ENCODE peak calls at places on chromosomes 2 and 18, in four cellular contexts. S is astrocyte, H is sigmoid colon, P is tibial nerve. B is an unnamed sample. For H3K4me1 and H3K27me3, the result is how much of the 10 kb centered on the place peaks cover.

GRCh38 chr2:10935953-10936942 is 24.5 kb downstream of the KCNF1 start:
- DNase-seq in P (no peak), S (peak), H (no peak), B (peak)

GRCh38 chr2:99442837-99443236 is 47.0 kb downstream of the REV1 start:
- DNase-seq in S (no peak), H (no peak), P (no peak), B (no peak)

GRCh38 chr2:61471905-61472805 is 1.3 kb upstream of the USP34 start:
- DNase-seq in P (no peak), S (peak), H (no peak), B (peak)

GRCh38 chr18:21599585-21600525 is 649 bp downstream of the ESCO1 start:
- DNase-seq in S (no peak), P (no peak), H (peak), B (peak)

GRCh38 chr18:47150824-47151366 is 595 bp upstream of the HDHD2 start:
- DNase-seq in H (no peak), P (no peak), S (no peak), B (no peak)

GRCh38 chr2:215314896-215315295 is 3.0 kb downstream of the ATIC start:
- DNase-seq in S (no peak), P (no peak), H (no peak), B (no peak)

GRCh38 chr2:10781746-10782145 is 30.8 kb downstream of the PDIA6 start:
- DNase-seq in S (no peak), P (no peak), H (no peak), B (no peak)

GRCh38 chr2:234708091-234708683 is 211.3 kb upstream of the ARL4C start:
- DNase-seq in P (no peak), S (no peak), H (peak), B (no peak)

GRCh38 chr2:204386668-204387067 is 158.6 kb upstream of the PARD3B start:
- DNase-seq in P (no peak), H (no peak), S (no peak), B (no peak)

GRCh38 chr2:224885836-224886547 is 156.3 kb downstream of the DOCK10 start:
- DNase-seq in P (no peak), H (no peak), S (peak), B (peak)

GRCh38 chr2:100902833-100903405 is 83.0 kb downstream of the NPAS2 start:
- DNase-seq in H (no peak), P (peak), S (peak), B (peak)

GRCh38 chr2:20455076-20455587 is 8.3 kb downstream of the RHOB start:
- DNase-seq in P (no peak), H (peak), S (no peak), B (no peak)

GRCh38 chr2:69086466-69086865 is 73.5 kb downstream of the ANTXR1 start:
- DNase-seq in H (no peak), S (peak), P (no peak), B (no peak)

GRCh38 chr2:96329416-96329815 is 4.3 kb downstream of the ITPRIPL1 start:
- DNase-seq in H (no peak), S (peak), P (no peak), B (peak)

GRCh38 chr2:17199741-17200140 is 318.5 kb downstream of the RAD51AP2 start:
- DNase-seq in P (no peak), H (no peak), S (peak), B (no peak)

GRCh38 chr2:33384562-33384961 is 91.9 kb upstream of the RASGRP3 start:
- DNase-seq in S (no peak), H (no peak), P (no peak), B (no peak)

GRCh38 chr2:188333751-188334524 is 42.3 kb downstream of the GULP1 start:
- DNase-seq in H (no peak), P (peak), S (peak), B (no peak)

GRCh38 chr2:215535726-215536125 is 99.9 kb upstream of the FN1 start:
- DNase-seq in H (no peak), P (no peak), S (peak), B (peak)

GRCh38 chr2:70069049-70069448 is 18.2 kb upstream of the PCBP1 start:
- DNase-seq in S (peak), P (no peak), H (peak), B (no peak)

GRCh38 chr2:96530474-96531357 is 5.8 kb upstream of the ARID5A start:
- DNase-seq in S (no peak), H (peak), P (no peak), B (no peak)

DNA sequence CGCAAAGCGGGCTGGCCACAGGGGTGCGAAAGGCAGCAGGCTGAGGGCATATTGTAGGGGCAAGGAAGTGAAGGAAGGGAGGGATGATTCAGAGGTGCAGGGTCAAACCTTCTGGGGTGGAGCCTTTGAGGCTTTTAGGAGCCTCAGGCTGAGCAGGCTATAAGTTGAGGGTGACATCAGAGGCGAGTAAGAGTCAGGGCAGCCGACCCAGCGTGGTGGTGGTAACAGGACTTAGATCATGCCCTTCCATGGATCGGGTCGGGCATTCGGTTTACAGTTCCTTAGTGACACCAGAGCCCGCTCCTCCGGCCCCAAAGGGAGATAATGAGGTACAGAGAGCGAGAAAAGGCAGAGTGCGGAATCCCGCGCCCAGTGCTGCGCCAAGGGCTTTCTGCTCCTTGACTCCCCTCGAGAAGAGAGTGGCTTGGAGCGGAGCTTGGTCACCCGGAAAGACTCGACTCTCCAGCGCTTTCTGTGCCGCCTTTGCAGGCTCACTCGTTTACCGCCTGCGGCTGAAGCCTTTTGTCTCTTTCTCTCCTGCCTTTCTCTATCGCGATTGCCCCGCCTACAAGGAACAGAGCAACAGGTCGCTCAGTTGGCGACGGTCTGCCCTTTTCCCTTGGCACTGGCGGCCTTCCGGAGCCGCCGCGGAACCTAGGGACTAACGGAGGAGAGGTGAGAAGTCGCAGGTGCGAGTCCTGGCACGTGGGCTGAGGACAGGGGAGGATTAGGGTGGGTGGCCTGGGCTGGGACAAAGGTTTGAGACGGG is 719 bp downstream of the LBX2 start:
- DNase-seq in P (no peak), H (no peak), S (no peak), B (peak)
- H3K4me3 ChIP-seq in P (peak), H (no peak), S (peak), B (peak)

DNA sequence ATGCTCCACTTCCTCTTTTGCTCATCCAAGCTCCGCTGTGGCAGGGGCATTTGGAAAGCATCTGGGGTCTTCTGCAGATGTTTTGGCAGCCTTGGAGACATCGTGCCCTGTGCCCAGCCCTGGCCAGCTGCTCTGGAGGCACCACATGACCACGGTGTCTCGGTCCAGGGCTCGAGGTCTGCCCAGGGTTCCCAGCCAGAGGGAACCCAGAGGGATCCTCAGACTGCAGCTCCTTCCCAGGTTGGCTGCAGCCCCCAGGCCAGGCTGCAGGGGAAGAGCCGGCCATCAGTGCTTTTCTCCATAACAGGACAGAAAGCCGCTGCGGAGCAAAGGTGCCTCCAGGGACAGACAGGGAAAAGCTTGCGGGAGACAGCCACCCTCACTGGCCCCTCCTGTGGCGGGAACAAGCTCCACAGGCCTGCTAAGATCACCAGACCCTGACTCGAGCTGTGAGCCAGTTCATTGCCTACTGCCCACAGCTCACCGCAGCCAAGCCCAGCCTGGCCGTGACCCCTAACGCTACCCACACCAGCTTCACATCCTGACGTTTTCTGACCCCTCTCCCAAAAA is 74.7 kb downstream of the SMAD7 start:
- DNase-seq in H (peak), P (no peak), S (no peak), B (no peak)
- H3K4me1 ChIP-seq in H (under half), P (under half), S (under half), B (under half)

DNA sequence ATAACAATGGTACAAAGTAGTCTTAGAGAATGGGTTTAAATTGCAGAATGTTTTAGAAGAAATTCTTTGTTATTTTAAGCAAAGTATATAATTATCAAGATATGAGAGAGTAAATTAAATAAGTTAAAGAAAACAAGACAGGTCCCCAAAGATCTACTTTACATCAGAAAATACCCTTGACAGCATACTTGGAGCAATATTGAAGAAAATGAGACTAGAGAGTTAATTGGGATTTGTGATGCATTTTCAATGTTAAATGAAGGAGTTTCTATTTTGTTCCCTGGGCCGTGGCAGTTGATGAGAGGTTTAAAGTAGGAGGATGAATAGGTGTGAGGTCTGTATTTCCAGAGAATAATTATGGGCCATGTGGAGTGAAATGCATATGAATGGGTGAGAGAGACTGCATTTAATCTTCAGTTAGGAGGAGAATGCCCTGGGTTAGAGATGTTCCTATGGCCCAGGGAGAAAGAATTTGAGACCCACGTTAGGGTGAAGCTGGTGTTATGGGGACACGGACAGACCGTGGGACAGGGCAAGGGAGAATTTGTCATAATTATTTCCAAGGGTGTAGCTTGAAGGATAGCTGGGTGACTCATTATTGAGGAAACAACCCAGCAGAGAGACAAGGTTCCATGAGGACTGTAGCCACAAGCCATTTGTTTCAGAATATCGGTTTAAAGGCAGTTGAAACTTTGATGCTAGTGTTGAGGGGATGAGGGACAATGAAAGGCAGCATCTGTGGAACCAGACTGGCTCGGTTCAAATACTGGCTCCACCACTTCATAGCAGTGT is 22.7 kb downstream of the MGAT5 start:
- DNase-seq in P (no peak), S (no peak), H (no peak), B (peak)
- H3K27me3 ChIP-seq in P (under half), S (under half), H (under half), B (under half)

GRCh38 chr18:494602-494983 is 5.9 kb downstream of the COLEC12 start:
- DNase-seq in H (no peak), S (peak), P (no peak), B (no peak)

GRCh38 chr18:492451-492850 is 8.1 kb downstream of the COLEC12 start:
- DNase-seq in H (no peak), P (no peak), S (no peak), B (no peak)

GRCh38 chr18:495452-495851 is 5.0 kb downstream of the COLEC12 start:
- DNase-seq in S (no peak), H (no peak), P (no peak), B (no peak)

GRCh38 chr18:495017-495416 is 5.5 kb downstream of the COLEC12 start:
- DNase-seq in H (no peak), P (no peak), S (no peak), B (no peak)

GRCh38 chr18:493974-494601 is 6.4 kb downstream of the COLEC12 start:
- DNase-seq in P (peak), S (no peak), H (no peak), B (no peak)
- H3K4me3 ChIP-seq in P (no peak), S (no peak), H (no peak), B (no peak)

GRCh38 chr2:127358971-127359370 is 28.8 kb downstream of the MAP3K2 start:
- DNase-seq in S (no peak), P (no peak), H (no peak), B (no peak)
- H3K4me1 ChIP-seq in S (under half), P (under half), H (under half), B (under half)

DNA sequence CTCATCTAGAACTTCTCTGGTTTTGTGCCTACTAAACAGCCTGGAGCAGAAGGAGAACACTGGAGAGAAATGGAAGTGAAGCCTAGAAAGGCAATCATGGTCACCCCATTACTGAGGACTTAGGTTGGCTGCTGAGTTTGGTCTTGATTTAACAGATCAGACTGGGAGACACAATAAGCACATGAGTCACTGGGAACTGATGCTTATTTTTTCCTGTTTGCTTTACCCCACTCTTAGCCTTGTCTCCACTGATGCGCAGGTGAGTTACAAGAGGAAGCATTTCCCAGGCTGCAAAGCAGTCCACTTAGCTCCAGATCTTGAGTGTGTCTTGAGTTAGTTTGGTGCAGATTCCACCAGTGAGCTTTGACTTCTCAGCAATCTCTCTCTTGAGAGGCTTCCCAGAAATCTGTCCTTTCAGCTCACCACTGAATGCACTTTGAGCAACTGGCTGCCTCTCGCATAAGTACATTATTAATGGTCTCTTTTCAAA is 390.3 kb upstream of the SETBP1 start:
- DNase-seq in H (no peak), P (no peak), S (peak), B (no peak)
- H3K27me3 ChIP-seq in H (under half), P (under half), S (under half), B (under half)

DNA sequence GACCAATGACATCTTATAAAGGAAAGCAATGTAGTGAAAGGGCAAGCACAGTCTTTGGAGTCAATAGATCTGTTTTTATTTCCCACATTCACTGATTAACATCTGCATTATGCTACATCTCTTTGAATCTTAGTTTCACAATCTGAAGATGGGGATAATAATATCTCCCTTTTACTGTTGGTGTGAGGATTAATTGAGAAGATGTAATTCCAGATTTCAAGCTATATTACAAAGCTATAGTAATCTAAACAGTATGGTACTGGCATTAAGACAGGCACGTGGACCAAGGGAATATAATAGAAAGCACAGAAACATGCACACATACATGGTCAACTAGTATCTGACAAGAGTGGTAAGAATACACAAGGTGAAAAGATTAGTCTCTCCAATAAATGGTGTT is 45.3 kb downstream of the SLC4A5 start:
- DNase-seq in S (no peak), H (no peak), P (no peak), B (no peak)
- H3K4me3 ChIP-seq in S (no peak), H (no peak), P (no peak), B (no peak)

B was measured in adipocyte.